ENCODE peak calls at places on chromosomes 3 and 15, in seven cellular contexts. One of them, this sample, is unnamed.

GRCh38 chr3:194245975-194246561 is 105.1 kb downstream of the CPN2 start:
- DNase-seq in effector memory CD8-positive, alpha-beta T cell: no peak
- DNase-seq in cardiac muscle cell: no peak
- DNase-seq in ureter: peak
- DNase-seq in breast epithelium: no peak
- DNase-seq in activated naive CD8-positive, alpha-beta T cell treated with anti-CD3 and anti-CD28 coated beads, Interleukin-2, amount 50 U/mL, for 24 hours: no peak
- DNase-seq in aorta: no peak
- DNase-seq in this sample: no peak

GRCh38 chr3:194129581-194130133 is 6.3 kb upstream of the HES1 start:
- DNase-seq in effector memory CD8-positive, alpha-beta T cell: no peak
- DNase-seq in cardiac muscle cell: peak
- DNase-seq in ureter: no peak
- DNase-seq in breast epithelium: no peak
- DNase-seq in activated naive CD8-positive, alpha-beta T cell treated with anti-CD3 and anti-CD28 coated beads, Interleukin-2, amount 50 U/mL, for 24 hours: no peak
- DNase-seq in aorta: peak
- DNase-seq in this sample: no peak

GRCh38 chr15:57762302-57762701 is 55.8 kb downstream of the POLR2M start:
- DNase-seq in effector memory CD8-positive, alpha-beta T cell: no peak
- DNase-seq in cardiac muscle cell: no peak
- DNase-seq in ureter: no peak
- DNase-seq in breast epithelium: no peak
- DNase-seq in activated naive CD8-positive, alpha-beta T cell treated with anti-CD3 and anti-CD28 coated beads, Interleukin-2, amount 50 U/mL, for 24 hours: no peak
- DNase-seq in aorta: no peak
- DNase-seq in this sample: no peak

GRCh38 chr3:77602722-77603121 is 562.8 kb downstream of the ROBO2 start:
- DNase-seq in effector memory CD8-positive, alpha-beta T cell: no peak
- DNase-seq in cardiac muscle cell: no peak
- DNase-seq in ureter: no peak
- DNase-seq in breast epithelium: no peak
- DNase-seq in activated naive CD8-positive, alpha-beta T cell treated with anti-CD3 and anti-CD28 coated beads, Interleukin-2, amount 50 U/mL, for 24 hours: no peak
- DNase-seq in aorta: no peak
- DNase-seq in this sample: no peak

GRCh38 chr3:21195203-21195602 is 555.8 kb downstream of the ZNF385D start:
- DNase-seq in effector memory CD8-positive, alpha-beta T cell: no peak
- DNase-seq in cardiac muscle cell: no peak
- DNase-seq in ureter: no peak
- DNase-seq in breast epithelium: no peak
- DNase-seq in activated naive CD8-positive, alpha-beta T cell treated with anti-CD3 and anti-CD28 coated beads, Interleukin-2, amount 50 U/mL, for 24 hours: no peak
- DNase-seq in aorta: no peak
- DNase-seq in this sample: no peak

GRCh38 chr3:171384101-171384891 is 75.9 kb downstream of the TNIK start:
- DNase-seq in effector memory CD8-positive, alpha-beta T cell: no peak
- DNase-seq in cardiac muscle cell: no peak
- DNase-seq in ureter: no peak
- DNase-seq in breast epithelium: no peak
- DNase-seq in activated naive CD8-positive, alpha-beta T cell treated with anti-CD3 and anti-CD28 coated beads, Interleukin-2, amount 50 U/mL, for 24 hours: no peak
- DNase-seq in aorta: no peak
- DNase-seq in this sample: no peak

GRCh38 chr3:185825639-185826481 is 1.0 kb upstream of the IGF2BP2 start:
- DNase-seq in effector memory CD8-positive, alpha-beta T cell: no peak
- DNase-seq in cardiac muscle cell: peak
- DNase-seq in ureter: no peak
- DNase-seq in breast epithelium: no peak
- DNase-seq in activated naive CD8-positive, alpha-beta T cell treated with anti-CD3 and anti-CD28 coated beads, Interleukin-2, amount 50 U/mL, for 24 hours: peak
- DNase-seq in aorta: peak
- DNase-seq in this sample: peak

GRCh38 chr15:69324031-69324430 is 25.3 kb downstream of the PAQR5 start:
- DNase-seq in effector memory CD8-positive, alpha-beta T cell: no peak
- DNase-seq in cardiac muscle cell: no peak
- DNase-seq in ureter: no peak
- DNase-seq in breast epithelium: no peak
- DNase-seq in activated naive CD8-positive, alpha-beta T cell treated with anti-CD3 and anti-CD28 coated beads, Interleukin-2, amount 50 U/mL, for 24 hours: no peak
- DNase-seq in aorta: no peak
- DNase-seq in this sample: no peak

GRCh38 chr3:119304201-119304713 is 10.1 kb downstream of the ARHGAP31 start:
- DNase-seq in effector memory CD8-positive, alpha-beta T cell: no peak
- DNase-seq in cardiac muscle cell: no peak
- DNase-seq in ureter: no peak
- DNase-seq in breast epithelium: no peak
- DNase-seq in activated naive CD8-positive, alpha-beta T cell treated with anti-CD3 and anti-CD28 coated beads, Interleukin-2, amount 50 U/mL, for 24 hours: no peak
- DNase-seq in aorta: no peak
- DNase-seq in this sample: no peak

GRCh38 chr3:40054568-40055222 is 245.3 kb downstream of the MYRIP start:
- DNase-seq in effector memory CD8-positive, alpha-beta T cell: no peak
- DNase-seq in cardiac muscle cell: no peak
- DNase-seq in ureter: no peak
- DNase-seq in breast epithelium: no peak
- DNase-seq in activated naive CD8-positive, alpha-beta T cell treated with anti-CD3 and anti-CD28 coated beads, Interleukin-2, amount 50 U/mL, for 24 hours: no peak
- DNase-seq in aorta: no peak
- DNase-seq in this sample: no peak

GRCh38 chr3:103609472-103609871 is 1174.7 kb downstream of the ZPLD1 start:
- DNase-seq in effector memory CD8-positive, alpha-beta T cell: no peak
- DNase-seq in cardiac muscle cell: no peak
- DNase-seq in ureter: no peak
- DNase-seq in breast epithelium: no peak
- DNase-seq in activated naive CD8-positive, alpha-beta T cell treated with anti-CD3 and anti-CD28 coated beads, Interleukin-2, amount 50 U/mL, for 24 hours: no peak
- DNase-seq in aorta: no peak
- DNase-seq in this sample: no peak

GRCh38 chr15:42986693-42987342 is 66.2 kb upstream of the TTBK2 start:
- DNase-seq in effector memory CD8-positive, alpha-beta T cell: no peak
- DNase-seq in cardiac muscle cell: no peak
- DNase-seq in ureter: no peak
- DNase-seq in breast epithelium: no peak
- DNase-seq in activated naive CD8-positive, alpha-beta T cell treated with anti-CD3 and anti-CD28 coated beads, Interleukin-2, amount 50 U/mL, for 24 hours: no peak
- DNase-seq in aorta: no peak
- DNase-seq in this sample: no peak

GRCh38 chr3:143525408-143525807 is 322.9 kb downstream of the SLC9A9 start:
- DNase-seq in effector memory CD8-positive, alpha-beta T cell: no peak
- DNase-seq in cardiac muscle cell: no peak
- DNase-seq in ureter: no peak
- DNase-seq in breast epithelium: no peak
- DNase-seq in activated naive CD8-positive, alpha-beta T cell treated with anti-CD3 and anti-CD28 coated beads, Interleukin-2, amount 50 U/mL, for 24 hours: no peak
- DNase-seq in aorta: no peak
- DNase-seq in this sample: no peak

GRCh38 chr15:64895285-64896065 is 16.2 kb upstream of the ANKDD1A start:
- DNase-seq in effector memory CD8-positive, alpha-beta T cell: peak
- DNase-seq in cardiac muscle cell: no peak
- DNase-seq in ureter: no peak
- DNase-seq in breast epithelium: no peak
- DNase-seq in activated naive CD8-positive, alpha-beta T cell treated with anti-CD3 and anti-CD28 coated beads, Interleukin-2, amount 50 U/mL, for 24 hours: peak
- DNase-seq in aorta: no peak
- DNase-seq in this sample: no peak

GRCh38 chr3:9204253-9205005 is 45.0 kb downstream of the SRGAP3 start:
- DNase-seq in effector memory CD8-positive, alpha-beta T cell: no peak
- DNase-seq in cardiac muscle cell: peak
- DNase-seq in ureter: no peak
- DNase-seq in breast epithelium: no peak
- DNase-seq in activated naive CD8-positive, alpha-beta T cell treated with anti-CD3 and anti-CD28 coated beads, Interleukin-2, amount 50 U/mL, for 24 hours: no peak
- DNase-seq in aorta: no peak
- DNase-seq in this sample: no peak

GRCh38 chr3:127105996-127106855 is 86.7 kb upstream of the PRR23E start:
- DNase-seq in effector memory CD8-positive, alpha-beta T cell: no peak
- DNase-seq in cardiac muscle cell: no peak
- DNase-seq in ureter: no peak
- DNase-seq in breast epithelium: peak
- DNase-seq in activated naive CD8-positive, alpha-beta T cell treated with anti-CD3 and anti-CD28 coated beads, Interleukin-2, amount 50 U/mL, for 24 hours: no peak
- DNase-seq in aorta: no peak
- DNase-seq in this sample: no peak

GRCh38 chr15:31297221-31297879 is 29.3 kb upstream of the KLF13 start:
- DNase-seq in effector memory CD8-positive, alpha-beta T cell: no peak
- DNase-seq in cardiac muscle cell: no peak
- DNase-seq in ureter: no peak
- DNase-seq in breast epithelium: peak
- DNase-seq in activated naive CD8-positive, alpha-beta T cell treated with anti-CD3 and anti-CD28 coated beads, Interleukin-2, amount 50 U/mL, for 24 hours: no peak
- DNase-seq in aorta: no peak
- DNase-seq in this sample: no peak

GRCh38 chr3:79414821-79415220 is 353.0 kb downstream of the ROBO1 start:
- DNase-seq in effector memory CD8-positive, alpha-beta T cell: no peak
- DNase-seq in cardiac muscle cell: no peak
- DNase-seq in ureter: no peak
- DNase-seq in breast epithelium: no peak
- DNase-seq in activated naive CD8-positive, alpha-beta T cell treated with anti-CD3 and anti-CD28 coated beads, Interleukin-2, amount 50 U/mL, for 24 hours: no peak
- DNase-seq in aorta: no peak
- DNase-seq in this sample: no peak

GRCh38 chr3:24220859-24221657 is 273.6 kb downstream of the THRB start:
- DNase-seq in effector memory CD8-positive, alpha-beta T cell: no peak
- DNase-seq in cardiac muscle cell: peak
- DNase-seq in ureter: peak
- DNase-seq in breast epithelium: no peak
- DNase-seq in activated naive CD8-positive, alpha-beta T cell treated with anti-CD3 and anti-CD28 coated beads, Interleukin-2, amount 50 U/mL, for 24 hours: no peak
- DNase-seq in aorta: peak
- DNase-seq in this sample: no peak

GRCh38 chr3:149621218-149622005 is 36.4 kb downstream of the WWTR1 start:
- DNase-seq in effector memory CD8-positive, alpha-beta T cell: no peak
- DNase-seq in cardiac muscle cell: peak
- DNase-seq in ureter: no peak
- DNase-seq in breast epithelium: no peak
- DNase-seq in activated naive CD8-positive, alpha-beta T cell treated with anti-CD3 and anti-CD28 coated beads, Interleukin-2, amount 50 U/mL, for 24 hours: no peak
- DNase-seq in aorta: no peak
- DNase-seq in this sample: no peak

GRCh38 chr3:117254990-117255389 is 545.4 kb downstream of the TUSC7 start:
- DNase-seq in effector memory CD8-positive, alpha-beta T cell: no peak
- DNase-seq in cardiac muscle cell: no peak
- DNase-seq in ureter: no peak
- DNase-seq in breast epithelium: no peak
- DNase-seq in activated naive CD8-positive, alpha-beta T cell treated with anti-CD3 and anti-CD28 coated beads, Interleukin-2, amount 50 U/mL, for 24 hours: no peak
- DNase-seq in aorta: no peak
- DNase-seq in this sample: no peak

GRCh38 chr3:105401691-105402149 is 35.0 kb downstream of the ALCAM start:
- DNase-seq in effector memory CD8-positive, alpha-beta T cell: no peak
- DNase-seq in cardiac muscle cell: no peak
- DNase-seq in ureter: no peak
- DNase-seq in breast epithelium: no peak
- DNase-seq in activated naive CD8-positive, alpha-beta T cell treated with anti-CD3 and anti-CD28 coated beads, Interleukin-2, amount 50 U/mL, for 24 hours: no peak
- DNase-seq in aorta: no peak
- DNase-seq in this sample: no peak

GRCh38 chr3:11390411-11391171 is 118.4 kb downstream of the ATG7 start:
- DNase-seq in effector memory CD8-positive, alpha-beta T cell: no peak
- DNase-seq in cardiac muscle cell: peak
- DNase-seq in ureter: no peak
- DNase-seq in breast epithelium: no peak
- DNase-seq in activated naive CD8-positive, alpha-beta T cell treated with anti-CD3 and anti-CD28 coated beads, Interleukin-2, amount 50 U/mL, for 24 hours: no peak
- DNase-seq in aorta: no peak
- DNase-seq in this sample: no peak

GRCh38 chr3:154758109-154758868 is 321.8 kb upstream of the MME start:
- DNase-seq in effector memory CD8-positive, alpha-beta T cell: no peak
- DNase-seq in cardiac muscle cell: peak
- DNase-seq in ureter: no peak
- DNase-seq in breast epithelium: no peak
- DNase-seq in activated naive CD8-positive, alpha-beta T cell treated with anti-CD3 and anti-CD28 coated beads, Interleukin-2, amount 50 U/mL, for 24 hours: no peak
- DNase-seq in aorta: no peak
- DNase-seq in this sample: no peak

GRCh38 chr3:174002543-174002942 is 605.0 kb downstream of the NLGN1 start:
- DNase-seq in effector memory CD8-positive, alpha-beta T cell: no peak
- DNase-seq in cardiac muscle cell: no peak
- DNase-seq in ureter: no peak
- DNase-seq in breast epithelium: no peak
- DNase-seq in activated naive CD8-positive, alpha-beta T cell treated with anti-CD3 and anti-CD28 coated beads, Interleukin-2, amount 50 U/mL, for 24 hours: no peak
- DNase-seq in aorta: no peak
- DNase-seq in this sample: no peak

GRCh38 chr3:52524752-52525661 is 8.7 kb downstream of the NT5DC2 start:
- DNase-seq in effector memory CD8-positive, alpha-beta T cell: no peak
- DNase-seq in cardiac muscle cell: no peak
- DNase-seq in ureter: no peak
- DNase-seq in breast epithelium: peak
- DNase-seq in activated naive CD8-positive, alpha-beta T cell treated with anti-CD3 and anti-CD28 coated beads, Interleukin-2, amount 50 U/mL, for 24 hours: no peak
- DNase-seq in aorta: peak
- DNase-seq in this sample: no peak

GRCh38 chr15:40291088-40291574 is 8.3 kb upstream of the ANKRD63 start:
- DNase-seq in effector memory CD8-positive, alpha-beta T cell: no peak
- DNase-seq in cardiac muscle cell: peak
- DNase-seq in ureter: no peak
- DNase-seq in breast epithelium: no peak
- DNase-seq in activated naive CD8-positive, alpha-beta T cell treated with anti-CD3 and anti-CD28 coated beads, Interleukin-2, amount 50 U/mL, for 24 hours: no peak
- DNase-seq in aorta: no peak
- DNase-seq in this sample: no peak

GRCh38 chr3:41523897-41524296 is 324.6 kb downstream of the CTNNB1 start:
- DNase-seq in effector memory CD8-positive, alpha-beta T cell: no peak
- DNase-seq in cardiac muscle cell: no peak
- DNase-seq in ureter: no peak
- DNase-seq in breast epithelium: no peak
- DNase-seq in activated naive CD8-positive, alpha-beta T cell treated with anti-CD3 and anti-CD28 coated beads, Interleukin-2, amount 50 U/mL, for 24 hours: no peak
- DNase-seq in aorta: no peak
- DNase-seq in this sample: no peak

GRCh38 chr3:52080830-52081719 is 24.7 kb upstream of the DUSP7 start:
- DNase-seq in effector memory CD8-positive, alpha-beta T cell: no peak
- DNase-seq in cardiac muscle cell: no peak
- DNase-seq in ureter: no peak
- DNase-seq in breast epithelium: no peak
- DNase-seq in activated naive CD8-positive, alpha-beta T cell treated with anti-CD3 and anti-CD28 coated beads, Interleukin-2, amount 50 U/mL, for 24 hours: no peak
- DNase-seq in aorta: peak
- DNase-seq in this sample: no peak

GRCh38 chr15:86608461-86608860 is 528.8 kb downstream of the AGBL1 start:
- DNase-seq in effector memory CD8-positive, alpha-beta T cell: no peak
- DNase-seq in cardiac muscle cell: no peak
- DNase-seq in ureter: no peak
- DNase-seq in breast epithelium: no peak
- DNase-seq in activated naive CD8-positive, alpha-beta T cell treated with anti-CD3 and anti-CD28 coated beads, Interleukin-2, amount 50 U/mL, for 24 hours: no peak
- DNase-seq in aorta: no peak
- DNase-seq in this sample: no peak

GRCh38 chr3:53056442-53056841 is 10.6 kb upstream of the SFMBT1 start:
- DNase-seq in effector memory CD8-positive, alpha-beta T cell: no peak
- DNase-seq in cardiac muscle cell: peak
- DNase-seq in ureter: no peak
- DNase-seq in breast epithelium: no peak
- DNase-seq in activated naive CD8-positive, alpha-beta T cell treated with anti-CD3 and anti-CD28 coated beads, Interleukin-2, amount 50 U/mL, for 24 hours: no peak
- DNase-seq in aorta: no peak
- DNase-seq in this sample: no peak

GRCh38 chr3:55511895-55512585 is 24.9 kb upstream of the WNT5A start:
- DNase-seq in effector memory CD8-positive, alpha-beta T cell: no peak
- DNase-seq in cardiac muscle cell: no peak
- DNase-seq in ureter: no peak
- DNase-seq in breast epithelium: no peak
- DNase-seq in activated naive CD8-positive, alpha-beta T cell treated with anti-CD3 and anti-CD28 coated beads, Interleukin-2, amount 50 U/mL, for 24 hours: no peak
- DNase-seq in aorta: no peak
- DNase-seq in this sample: no peak

GRCh38 chr15:53861792-53862191 is 102.3 kb upstream of the WDR72 start:
- DNase-seq in effector memory CD8-positive, alpha-beta T cell: no peak
- DNase-seq in cardiac muscle cell: no peak
- DNase-seq in ureter: no peak
- DNase-seq in breast epithelium: no peak
- DNase-seq in activated naive CD8-positive, alpha-beta T cell treated with anti-CD3 and anti-CD28 coated beads, Interleukin-2, amount 50 U/mL, for 24 hours: no peak
- DNase-seq in aorta: no peak
- DNase-seq in this sample: no peak

GRCh38 chr3:69866988-69867720 is 127.9 kb downstream of the MITF start:
- DNase-seq in effector memory CD8-positive, alpha-beta T cell: no peak
- DNase-seq in cardiac muscle cell: no peak
- DNase-seq in ureter: no peak
- DNase-seq in breast epithelium: no peak
- DNase-seq in activated naive CD8-positive, alpha-beta T cell treated with anti-CD3 and anti-CD28 coated beads, Interleukin-2, amount 50 U/mL, for 24 hours: no peak
- DNase-seq in aorta: no peak
- DNase-seq in this sample: no peak

GRCh38 chr3:110579841-110580550 is 491.6 kb upstream of the NECTIN3 start:
- DNase-seq in effector memory CD8-positive, alpha-beta T cell: no peak
- DNase-seq in cardiac muscle cell: no peak
- DNase-seq in ureter: no peak
- DNase-seq in breast epithelium: no peak
- DNase-seq in activated naive CD8-positive, alpha-beta T cell treated with anti-CD3 and anti-CD28 coated beads, Interleukin-2, amount 50 U/mL, for 24 hours: no peak
- DNase-seq in aorta: no peak
- DNase-seq in this sample: no peak

This sample was measured in mesothelial cell of epicardium.